ENCODE peak calls at places on chromosomes 1 and 21, in seven cellular contexts. T is Caco-2; K is HFF-Myc; X is effector memory CD8-positive, alpha-beta T cell; F is PC-9; H is HFFc6; V is Daoy. N is an unnamed sample.

GRCh38 chr1:213982814-213983588 is 4.8 kb upstream of the PROX1 start:
- DNase-seq in T (peak; percentile 76), K (no peak), X (no peak), F (no peak), H (no peak), V (peak; percentile 59), N (no peak)

GRCh38 chr1:7879228-7879627 is 26.4 kb upstream of the UTS2 start:
- DNase-seq in T (no peak), K (no peak), X (no peak), F (no peak), H (no peak), V (no peak), N (no peak)

GRCh38 chr1:41870076-41870562 is 48.6 kb downstream of the HIVEP3 start:
- DNase-seq in T (no peak), K (no peak), X (no peak), F (peak; percentile 82), H (peak; percentile 59), V (peak; percentile 90), N (peak; percentile 73)

GRCh38 chr1:177907000-177907399 is 62.9 kb downstream of the SEC16B start:
- DNase-seq in T (no peak), K (no peak), X (no peak), F (no peak), H (no peak), V (no peak), N (no peak)

GRCh38 chr1:52192436-52192835 is 50.5 kb downstream of the ZFYVE9 start:
- DNase-seq in T (no peak), K (no peak), X (no peak), F (no peak), H (no peak), V (no peak), N (peak; percentile 13)

GRCh38 chr1:156475568-156476500 is 24.7 kb downstream of the MEF2D start:
- DNase-seq in T (no peak), K (peak; percentile 52), X (no peak), F (peak; percentile 18), H (peak; percentile 80), V (no peak), N (no peak)

GRCh38 chr1:155909894-155910293 is 1.3 kb downstream of the RIT1 start:
- DNase-seq in T (no peak), K (no peak), X (no peak), F (peak; percentile 94), H (peak; percentile 57), V (no peak), N (no peak)

GRCh38 chr1:37932759-37933158 is 14.1 kb downstream of the INPP5B start:
- DNase-seq in T (no peak), K (no peak), X (no peak), F (peak; percentile 80), H (peak; percentile 74), V (peak; percentile 68), N (peak; percentile 33)

GRCh38 chr1:7676274-7676945 is 94.7 kb upstream of the VAMP3 start:
- DNase-seq in T (no peak), K (no peak), X (no peak), F (no peak), H (no peak), V (no peak), N (no peak)

GRCh38 chr1:209743145-209743482 is 12.7 kb upstream of the TRAF3IP3 start:
- DNase-seq in T (no peak), K (no peak), X (no peak), F (no peak), H (peak; percentile 45), V (peak; percentile 87), N (no peak)

GRCh38 chr1:239315623-239316217 is 70.6 kb upstream of the CHRM3 start:
- DNase-seq in T (no peak), K (no peak), X (no peak), F (no peak), H (no peak), V (no peak), N (no peak)

GRCh38 chr1:209620484-209620879 is 31.7 kb downstream of the LAMB3 start:
- DNase-seq in T (no peak), K (no peak), X (no peak), F (no peak), H (no peak), V (no peak), N (no peak)

GRCh38 chr1:180939706-180940094 is 27.0 kb downstream of the KIAA1614 start:
- DNase-seq in T (no peak), K (no peak), X (no peak), F (no peak), H (no peak), V (no peak), N (no peak)

GRCh38 chr1:33383489-33383888 is 47.4 kb downstream of the PHC2 start:
- DNase-seq in T (no peak), K (no peak), X (no peak), F (no peak), H (no peak), V (no peak), N (no peak)

GRCh38 chr1:11180342-11180744 is 8.8 kb upstream of the ANGPTL7 start:
- DNase-seq in T (no peak), K (peak; percentile 35), X (no peak), F (peak; percentile 77), H (peak; percentile 76), V (peak; percentile 79), N (peak; percentile 52)

GRCh38 chr1:19483261-19483660 is 2.1 kb downstream of the CAPZB start:
- DNase-seq in T (no peak), K (no peak), X (no peak), F (no peak), H (no peak), V (no peak), N (no peak)

GRCh38 chr1:110829955-110830553 is 42.9 kb upstream of the CD53 start:
- DNase-seq in T (peak; percentile 46), K (peak; percentile 7), X (peak; percentile 29), F (peak; percentile 53), H (no peak), V (peak; percentile 24), N (peak; percentile 6)

GRCh38 chr1:157176591-157177121 is 38.5 kb upstream of the ETV3 start:
- DNase-seq in T (no peak), K (no peak), X (no peak), F (no peak), H (no peak), V (no peak), N (no peak)

GRCh38 chr1:45508295-45509151 is 8.4 kb downstream of the MMACHC start:
- DNase-seq in T (no peak), K (no peak), X (no peak), F (no peak), H (no peak), V (no peak), N (no peak)

GRCh38 chr1:180215856-180216625 is 14.0 kb upstream of the LHX4 start:
- DNase-seq in T (no peak), K (no peak), X (no peak), F (no peak), H (no peak), V (no peak), N (no peak)

GRCh38 chr21:45334591-45335081 is 46.9 kb upstream of the POFUT2 start:
- DNase-seq in T (no peak), K (no peak), X (no peak), F (no peak), H (no peak), V (no peak), N (no peak)

GRCh38 chr1:47232187-47232874 is at the start of gene TAL1:
- DNase-seq in T (peak; percentile 36), K (no peak), X (no peak), F (no peak), H (no peak), V (no peak), N (no peak)

GRCh38 chr1:26719205-26719604 is 23.4 kb downstream of the ARID1A start:
- DNase-seq in T (no peak), K (no peak), X (no peak), F (no peak), H (no peak), V (no peak), N (no peak)

N was measured in NCI-H226.